ENCODE peak calls at places on chromosome 13, in ten cellular contexts. T, Q, U, G, V, H, I, O, A and B are unnamed samples.

GRCh38 chr13:111899714-111900389 is 167.1 kb upstream of the SOX1 start:
- DNase-seq in I (no peak), A (peak), H (no peak), G (no peak), O (no peak), V (no peak), U (no peak), T (no peak), Q (no peak), B (no peak)

GRCh38 chr13:50596776-50597203 is 246.7 kb downstream of the DLEU7 start:
- DNase-seq in G (no peak), A (peak), Q (no peak), I (no peak), H (no peak), U (no peak), V (no peak), T (no peak), O (no peak), B (no peak)

GRCh38 chr13:41398494-41399190 is 58.7 kb upstream of the RGCC start:
- DNase-seq in Q (no peak), V (no peak), G (no peak), T (peak), U (no peak), O (no peak), I (no peak), H (no peak), A (no peak), B (no peak)

GRCh38 chr13:91017031-91017668 is 330.3 kb upstream of the MIR17HG start:
- DNase-seq in U (no peak), Q (peak), H (no peak), O (peak), I (no peak), G (peak), V (no peak), T (peak), A (peak), B (no peak)

GRCh38 chr13:100349594-100349993 is 239.0 kb downstream of the GGACT start:
- DNase-seq in O (no peak), Q (no peak), T (no peak), G (no peak), I (no peak), H (no peak), A (no peak), V (no peak), U (no peak), B (no peak)

GRCh38 chr13:76885203-76886004 is 801 bp downstream of the KCTD12 start:
- DNase-seq in V (peak), H (peak), U (peak), I (peak), A (peak), G (peak), O (no peak), T (peak), Q (peak), B (peak)

GRCh38 chr13:48976677-48977625 is 1.2 kb downstream of the FNDC3A start:
- DNase-seq in U (no peak), V (no peak), O (no peak), I (no peak), Q (peak), A (peak), T (peak), G (no peak), H (peak), B (no peak)

GRCh38 chr13:112956516-112957294 is 12.3 kb upstream of the MCF2L start:
- DNase-seq in A (no peak), I (no peak), G (no peak), O (no peak), V (no peak), U (no peak), Q (no peak), T (no peak), H (no peak), B (no peak)

GRCh38 chr13:30865131-30866009 is 40.7 kb upstream of the MEDAG start:
- DNase-seq in O (peak), T (peak), U (peak), V (no peak), H (peak), Q (peak), I (peak), A (peak), G (peak), B (peak)

GRCh38 chr13:106132216-106132615 is 403.2 kb downstream of the EFNB2 start:
- DNase-seq in V (no peak), A (no peak), T (peak), H (no peak), Q (no peak), I (no peak), G (peak), U (no peak), O (no peak), B (no peak)

GRCh38 chr13:20348018-20348417 is 115.9 kb upstream of the GJB6 start:
- DNase-seq in I (no peak), G (no peak), Q (no peak), O (no peak), H (no peak), T (no peak), V (no peak), U (no peak), A (no peak), B (no peak)

GRCh38 chr13:113917523-113918371 is 53.9 kb upstream of the GAS6 start:
- DNase-seq in H (no peak), A (no peak), V (no peak), O (no peak), T (no peak), I (no peak), U (no peak), G (no peak), Q (no peak), B (no peak)

GRCh38 chr13:113996912-113997745 is 23.3 kb upstream of the C13orf46 start:
- DNase-seq in U (no peak), T (no peak), O (no peak), G (no peak), H (no peak), Q (no peak), V (no peak), A (no peak), I (no peak), B (no peak)

GRCh38 chr13:30623392-30623791 is 5.7 kb downstream of the USPL1 start:
- DNase-seq in Q (no peak), A (no peak), O (no peak), U (no peak), V (no peak), I (no peak), H (no peak), G (no peak), T (no peak), B (no peak)

GRCh38 chr13:33752631-33753030 is 65.3 kb upstream of the RFC3 start:
- DNase-seq in U (no peak), H (no peak), T (no peak), G (no peak), Q (no peak), A (no peak), I (no peak), V (no peak), O (no peak), B (no peak)

GRCh38 chr13:20118268-20119140 is 42.3 kb downstream of the GJA3 start:
- DNase-seq in H (peak), I (peak), V (no peak), U (no peak), T (peak), A (no peak), O (no peak), Q (peak), G (peak), B (peak)

GRCh38 chr13:113774177-113775107 is 15.4 kb downstream of the TMEM255B start:
- DNase-seq in V (no peak), T (peak), O (no peak), I (no peak), A (no peak), U (no peak), G (peak), Q (no peak), H (no peak), B (no peak)

GRCh38 chr13:71621152-71622124 is 245.6 kb downstream of the DACH1 start:
- DNase-seq in O (no peak), Q (no peak), V (no peak), U (no peak), I (no peak), T (no peak), H (no peak), A (peak), G (no peak), B (no peak)

GRCh38 chr13:66207610-66208009 is 1022.5 kb downstream of the PCDH9 start:
- DNase-seq in I (no peak), U (no peak), V (no peak), G (no peak), Q (no peak), O (no peak), A (no peak), H (no peak), T (no peak), B (no peak)

GRCh38 chr13:87671824-87672603 is 843 bp downstream of the SLITRK5 start:
- DNase-seq in T (no peak), G (no peak), V (no peak), H (no peak), I (no peak), Q (no peak), U (no peak), A (no peak), O (no peak), B (no peak)

GRCh38 chr13:49776871-49777270 is 15.6 kb downstream of the KPNA3 start:
- DNase-seq in T (peak), U (no peak), I (no peak), O (no peak), G (no peak), Q (no peak), V (no peak), H (no peak), A (no peak), B (no peak)

GRCh38 chr13:113029487-113030258 is 60.7 kb downstream of the MCF2L start:
- DNase-seq in O (no peak), U (peak), G (no peak), V (no peak), H (peak), Q (peak), A (no peak), T (peak), I (peak), B (peak)

GRCh38 chr13:51453308-51453958 is 597 bp upstream of the INTS6 start:
- DNase-seq in V (peak), T (no peak), U (peak), I (peak), A (peak), Q (no peak), H (peak), G (no peak), O (peak), B (peak)

GRCh38 chr13:45584816-45585215 is 30.7 kb downstream of the ERICH6B start:
- DNase-seq in Q (no peak), A (no peak), I (no peak), T (peak), H (no peak), V (no peak), O (no peak), G (peak), U (no peak), B (no peak)

GRCh38 chr13:57045816-57046691 is 94.7 kb upstream of the PRR20A start:
- DNase-seq in Q (no peak), I (no peak), V (no peak), T (no peak), G (no peak), A (no peak), H (no peak), U (no peak), O (no peak), B (no peak)

GRCh38 chr13:108597943-108598342 is 31.5 kb upstream of the MYO16 start:
- DNase-seq in I (no peak), A (no peak), H (no peak), T (peak), G (peak), O (no peak), Q (no peak), U (no peak), V (no peak), B (no peak)

GRCh38 chr13:95676100-95676774 is 702 bp upstream of the DNAJC3 start:
- DNase-seq in G (peak), Q (peak), A (peak), I (no peak), H (peak), O (peak), T (peak), U (no peak), V (no peak), B (peak)

GRCh38 chr13:30841161-30841560 is 64.9 kb upstream of the MEDAG start:
- DNase-seq in O (no peak), A (no peak), G (no peak), U (no peak), T (peak), V (no peak), Q (no peak), H (no peak), I (no peak), B (no peak)

GRCh38 chr13:37526710-37527446 is 71.7 kb downstream of the POSTN start:
- DNase-seq in V (no peak), A (no peak), U (no peak), O (no peak), G (no peak), T (no peak), Q (no peak), I (no peak), H (no peak), B (no peak)

GRCh38 chr13:83498486-83499190 is 383.6 kb downstream of the SLITRK1 start:
- DNase-seq in A (no peak), T (no peak), G (peak), O (no peak), V (no peak), H (no peak), Q (no peak), U (no peak), I (no peak), B (no peak)

GRCh38 chr13:113630804-113631203 is 27.2 kb downstream of the ATP4B start:
- DNase-seq in U (no peak), I (no peak), G (no peak), O (no peak), A (no peak), T (no peak), H (no peak), V (no peak), Q (no peak), B (no peak)

GRCh38 chr13:98576963-98577822 is at the start of gene STK24:
- DNase-seq in V (peak), U (peak), T (peak), I (peak), H (peak), O (no peak), A (peak), Q (peak), G (peak), B (peak)

GRCh38 chr13:25796474-25796873 is 255.3 kb downstream of the SHISA2 start:
- DNase-seq in Q (no peak), H (no peak), I (no peak), A (no peak), G (no peak), O (no peak), V (no peak), U (no peak), T (no peak), B (no peak)

GRCh38 chr13:112124100-112124499 is 57.2 kb downstream of the SOX1 start:
- DNase-seq in T (no peak), Q (no peak), I (no peak), U (no peak), O (no peak), H (no peak), V (no peak), G (no peak), A (peak), B (no peak)

GRCh38 chr13:74868044-74868443 is 613.9 kb downstream of the TBC1D4 start:
- DNase-seq in I (no peak), V (no peak), H (no peak), Q (no peak), G (peak), T (no peak), O (no peak), U (no peak), A (no peak), B (no peak)

GRCh38 chr13:93786846-93787245 is 560.2 kb downstream of the GPC6 start:
- DNase-seq in T (no peak), A (no peak), V (no peak), G (no peak), Q (no peak), H (no peak), I (no peak), U (no peak), O (no peak), B (no peak)

GRCh38 chr13:39676315-39676876 is 20.9 kb downstream of the COG6 start:
- DNase-seq in G (peak), V (no peak), Q (peak), H (peak), O (no peak), I (no peak), T (peak), A (peak), U (peak), B (peak)

GRCh38 chr13:112114391-112114790 is 47.4 kb downstream of the SOX1 start:
- DNase-seq in O (no peak), A (no peak), I (no peak), Q (no peak), H (no peak), G (no peak), T (no peak), V (no peak), U (no peak), B (no peak)

GRCh38 chr13:42696191-42696590 is 85.2 kb upstream of the FAM216B start:
- DNase-seq in O (peak), T (peak), Q (no peak), H (no peak), U (no peak), A (no peak), I (no peak), G (peak), V (no peak), B (no peak)